ENCODE peak calls at places on chromosomes 6 and 20, in nine cellular contexts. U, Z, D, N, K, I, X, Y and S are unnamed samples.

GRCh38 chr6:140490086-140490485 is 1115.6 kb upstream of the CITED2 start:
- DNase-seq in U (no peak), Z (no peak), D (no peak), N (no peak), K (no peak), I (peak), X (no peak), Y (no peak), S (no peak)

GRCh38 chr6:23145801-23146200 is 576.4 kb downstream of the HDGFL1 start:
- DNase-seq in U (no peak), Z (no peak), D (peak), N (no peak), K (no peak), I (peak), X (no peak), Y (no peak), S (no peak)

GRCh38 chr6:54988576-54988975 is 142.0 kb downstream of the FAM83B start:
- DNase-seq in U (no peak), Z (no peak), D (no peak), N (no peak), K (no peak), I (no peak), X (no peak), Y (no peak), S (no peak)

GRCh38 chr6:291697-292505 is at the start of gene DUSP22:
- DNase-seq in U (peak), Z (peak), D (peak), N (peak), K (peak), I (peak), X (no peak), Y (no peak), S (peak)

GRCh38 chr6:27977387-27977786 is 20.3 kb downstream of the OR2B6 start:
- DNase-seq in U (no peak), Z (no peak), D (no peak), N (peak), K (no peak), I (no peak), X (no peak), Y (no peak), S (no peak)

GRCh38 chr20:32330555-32330897 is 27.6 kb upstream of the ASXL1 start:
- DNase-seq in U (no peak), Z (no peak), D (no peak), N (no peak), K (no peak), I (no peak), X (no peak), Y (no peak), S (no peak)

GRCh38 chr6:135351635-135352034 is 145.9 kb downstream of the AHI1 start:
- DNase-seq in U (no peak), Z (no peak), D (no peak), N (no peak), K (no peak), I (no peak), X (no peak), Y (no peak), S (no peak)

GRCh38 chr6:129593233-129593564 is 116.8 kb downstream of the ARHGAP18 start:
- DNase-seq in U (no peak), Z (no peak), D (no peak), N (no peak), K (no peak), I (peak), X (no peak), Y (no peak), S (no peak)

GRCh38 chr6:122128445-122128844 is 271.0 kb upstream of the HSF2 start:
- DNase-seq in U (no peak), Z (no peak), D (no peak), N (no peak), K (no peak), I (no peak), X (no peak), Y (no peak), S (no peak)

GRCh38 chr6:133350928-133351327 is 109.8 kb downstream of the EYA4 start:
- DNase-seq in U (no peak), Z (no peak), D (no peak), N (no peak), K (no peak), I (no peak), X (no peak), Y (no peak), S (no peak)

GRCh38 chr20:46350201-46350985 is 42.1 kb upstream of the CDH22 start:
- DNase-seq in U (peak), Z (no peak), D (peak), N (peak), K (peak), I (peak), X (peak), Y (no peak), S (peak)

GRCh38 chr6:166958926-166959861 is 2.8 kb upstream of the RNASET2 start:
- DNase-seq in U (no peak), Z (no peak), D (peak), N (no peak), K (no peak), I (no peak), X (no peak), Y (no peak), S (peak)

GRCh38 chr20:19540401-19540800 is 217.7 kb upstream of the RIN2 start:
- DNase-seq in U (no peak), Z (peak), D (no peak), N (no peak), K (no peak), I (no peak), X (no peak), Y (no peak), S (peak)

GRCh38 chr20:47319517-47320252 is 36.8 kb downstream of the ZMYND8 start:
- DNase-seq in U (no peak), Z (peak), D (peak), N (no peak), K (no peak), I (peak), X (no peak), Y (no peak), S (no peak)

GRCh38 chr6:168136001-168136400 is 57.0 kb upstream of the FRMD1 start:
- DNase-seq in U (no peak), Z (no peak), D (no peak), N (no peak), K (no peak), I (no peak), X (no peak), Y (no peak), S (no peak)

GRCh38 chr20:5433352-5433751 is 116.6 kb upstream of the PROKR2 start:
- DNase-seq in U (no peak), Z (peak), D (no peak), N (no peak), K (no peak), I (no peak), X (no peak), Y (no peak), S (no peak)

GRCh38 chr6:8436956-8437355 is 1.6 kb upstream of the SLC35B3 start:
- DNase-seq in U (no peak), Z (no peak), D (no peak), N (no peak), K (no peak), I (no peak), X (no peak), Y (no peak), S (no peak)

GRCh38 chr6:133128191-133128590 is 113.0 kb upstream of the EYA4 start:
- DNase-seq in U (no peak), Z (no peak), D (peak), N (no peak), K (no peak), I (no peak), X (no peak), Y (no peak), S (no peak)

GRCh38 chr20:62388839-62389600 is 2.1 kb downstream of the RPS21 start:
- DNase-seq in U (no peak), Z (no peak), D (no peak), N (no peak), K (no peak), I (no peak), X (no peak), Y (no peak), S (no peak)

GRCh38 chr6:164404802-164405488 is 904.5 kb downstream of the C6orf118 start:
- DNase-seq in U (no peak), Z (no peak), D (no peak), N (no peak), K (no peak), I (no peak), X (no peak), Y (no peak), S (no peak)

DNA sequence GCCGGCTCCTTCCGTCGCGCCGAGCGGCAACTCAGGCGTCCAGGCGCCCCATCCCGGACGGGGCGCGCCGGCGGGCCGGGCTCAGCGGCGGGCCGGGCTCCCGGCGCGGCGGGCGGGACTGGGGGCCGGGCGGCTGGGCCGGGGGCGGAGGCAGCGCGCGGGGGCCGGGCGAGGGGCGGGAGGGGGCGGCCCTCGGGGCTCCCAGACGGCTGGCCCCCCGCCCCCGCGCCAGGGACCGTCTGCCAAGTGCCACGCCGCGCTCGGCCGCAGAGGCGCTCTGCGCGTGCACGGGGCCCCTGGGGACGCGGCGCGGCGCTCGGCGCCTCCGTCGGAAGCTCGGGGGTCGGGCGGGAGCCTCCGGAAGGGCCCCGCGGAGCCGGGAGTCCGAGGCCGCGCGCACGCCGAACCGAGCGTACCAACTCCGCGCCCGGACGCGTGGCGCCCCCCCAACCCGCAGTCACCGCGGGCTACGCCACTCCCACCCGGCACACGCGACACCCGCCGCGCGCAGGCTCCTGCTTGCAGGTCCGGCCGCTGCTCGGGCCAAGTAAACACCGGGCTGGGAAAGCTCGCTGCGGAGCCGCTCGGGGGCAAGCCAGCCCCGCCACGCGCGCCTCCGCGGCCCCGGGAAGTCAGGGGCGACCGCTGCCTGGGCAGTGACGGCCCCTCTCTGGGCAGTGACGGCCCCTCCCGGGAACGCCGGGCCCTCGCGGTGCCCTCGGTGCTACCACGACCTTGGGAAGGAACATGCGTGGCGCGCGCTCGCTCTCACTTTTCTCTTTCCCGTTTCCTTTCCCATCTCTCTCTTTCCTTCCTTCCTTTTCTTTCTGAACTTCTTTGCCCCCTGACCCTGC is at the start of gene PREX1:
- DNase-seq in U (peak), Z (peak), D (peak), N (peak), K (peak), I (peak), X (no peak), Y (no peak), S (peak)
- TF ChIP-seq CTCF in U (peak), Z (no peak), D (no peak), N (no peak), K (no peak), I (no peak), X (no peak), Y (peak), S (no peak)

GRCh38 chr6:21664263-21665081 is 70.9 kb downstream of the SOX4 start:
- DNase-seq in U (peak), Z (no peak), D (peak), N (peak), K (peak), I (peak), X (no peak), Y (no peak), S (peak)
- TF ChIP-seq CTCF in U (no peak), Z (no peak), D (no peak), N (no peak), K (no peak), I (no peak), X (no peak), Y (no peak), S (no peak)

DNA sequence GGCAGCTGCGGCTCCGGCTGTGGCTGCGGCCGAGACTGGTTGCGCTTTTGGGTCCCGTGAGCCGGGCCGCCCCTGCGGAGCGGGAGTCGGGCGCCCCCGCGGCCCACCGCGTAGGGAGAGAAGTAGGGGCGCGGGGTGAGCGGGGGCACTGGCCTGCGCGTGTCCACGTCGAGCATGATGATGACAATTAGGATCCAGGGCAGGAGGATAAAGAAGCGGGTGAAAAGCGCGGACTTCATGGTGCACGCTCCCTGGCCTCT is 739 bp downstream of the B3GAT2 start:
- DNase-seq in U (no peak), Z (no peak), D (no peak), N (no peak), K (no peak), I (no peak), X (no peak), Y (no peak), S (no peak)
- TF ChIP-seq CTCF in U (no peak), Z (no peak), D (peak), N (peak), K (no peak), I (no peak), X (no peak), Y (no peak), S (peak)

GRCh38 chr20:9141916-9142315 is 73.0 kb downstream of the PLCB4 start:
- DNase-seq in U (no peak), Z (no peak), D (no peak), N (no peak), K (no peak), I (no peak), X (no peak), Y (no peak), S (no peak)
- TF ChIP-seq CTCF in U (no peak), Z (no peak), D (no peak), N (no peak), K (no peak), I (no peak), X (no peak), Y (no peak), S (no peak)

DNA sequence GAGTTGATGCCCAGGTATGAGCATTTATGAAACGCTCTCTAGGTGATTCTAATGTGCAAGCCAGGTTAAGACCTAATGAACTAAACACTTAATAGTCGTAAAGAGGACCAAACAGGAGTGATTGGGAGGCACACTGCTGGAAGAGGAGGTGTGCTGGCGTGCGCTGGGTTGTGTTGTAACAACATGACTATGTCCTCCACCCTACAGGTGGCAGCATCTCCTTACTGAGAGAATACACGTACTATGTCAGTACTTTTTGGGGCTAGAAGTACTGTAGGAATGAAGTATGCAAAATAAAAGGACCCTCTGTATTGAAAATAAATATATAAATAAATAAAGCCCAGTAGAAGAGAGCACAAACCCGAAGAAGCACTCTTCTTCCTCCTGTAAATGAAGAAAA is 11.9 kb downstream of the C6orf89 start:
- DNase-seq in U (no peak), Z (no peak), D (no peak), N (no peak), K (peak), I (peak), X (no peak), Y (no peak), S (peak)
- TF ChIP-seq CTCF in U (no peak), Z (no peak), D (peak), N (no peak), K (no peak), I (peak), X (no peak), Y (no peak), S (peak)

GRCh38 chr20:35739294-35740163 is 2.5 kb downstream of the RBM39 start:
- DNase-seq in U (no peak), Z (no peak), D (peak), N (no peak), K (peak), I (peak), X (no peak), Y (no peak), S (no peak)

GRCh38 chr20:35738410-35739179 is 3.5 kb downstream of the RBM39 start:
- DNase-seq in U (no peak), Z (no peak), D (no peak), N (no peak), K (no peak), I (no peak), X (no peak), Y (no peak), S (no peak)

GRCh38 chr20:35742741-35743523 is 872 bp upstream of the RBM39 start:
- DNase-seq in U (peak), Z (no peak), D (peak), N (no peak), K (peak), I (no peak), X (no peak), Y (no peak), S (no peak)

GRCh38 chr20:35743693-35744491 is 1.8 kb upstream of the RBM39 start:
- DNase-seq in U (no peak), Z (no peak), D (no peak), N (no peak), K (peak), I (no peak), X (no peak), Y (no peak), S (peak)

DNA sequence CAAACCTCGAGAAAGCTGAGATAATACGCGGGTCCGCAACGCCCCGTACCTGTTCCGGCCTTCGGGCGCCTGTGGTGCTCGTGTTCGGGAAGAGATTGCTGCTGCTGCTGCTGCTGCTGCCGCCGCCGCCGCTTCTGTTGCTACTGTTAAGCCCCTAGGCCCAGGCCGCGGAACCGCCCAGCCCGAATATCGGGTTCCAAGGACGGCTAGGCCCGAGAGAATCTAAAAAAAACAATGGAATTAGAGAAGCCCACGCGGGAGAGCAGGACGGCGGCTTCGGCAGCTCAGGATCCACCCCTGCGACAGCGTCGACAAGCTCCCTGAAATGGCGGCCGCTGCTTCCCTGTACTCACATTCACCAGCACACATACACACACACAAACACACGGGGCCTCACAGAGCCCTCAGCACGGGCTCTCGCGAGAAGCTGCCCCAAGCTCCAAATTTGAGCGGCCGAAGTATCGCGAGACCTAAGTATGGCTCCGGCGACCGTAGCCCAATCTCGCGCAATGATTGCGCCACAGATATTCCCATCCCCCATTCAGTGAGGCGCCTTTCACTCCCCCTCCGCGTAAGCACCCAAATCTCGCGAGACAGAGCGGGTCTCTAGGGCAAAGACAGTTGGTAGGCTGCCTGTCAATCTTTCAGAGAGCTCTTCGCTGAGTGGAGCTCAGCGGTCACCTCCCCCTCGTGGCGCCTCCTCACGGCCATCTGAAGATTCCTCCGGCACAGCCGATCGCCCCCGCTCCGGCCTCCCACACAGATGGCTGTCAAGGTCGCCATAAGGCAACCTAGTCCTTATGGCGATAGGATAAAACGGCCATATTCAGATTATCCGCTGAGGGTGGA is at the start of gene RBM39:
- DNase-seq in U (peak), Z (peak), D (peak), N (peak), K (peak), I (peak), X (peak), Y (peak), S (peak)
- TF ChIP-seq CTCF in U (peak), Z (peak), D (peak), N (peak), K (no peak), I (peak), X (peak), Y (peak), S (no peak)

DNA sequence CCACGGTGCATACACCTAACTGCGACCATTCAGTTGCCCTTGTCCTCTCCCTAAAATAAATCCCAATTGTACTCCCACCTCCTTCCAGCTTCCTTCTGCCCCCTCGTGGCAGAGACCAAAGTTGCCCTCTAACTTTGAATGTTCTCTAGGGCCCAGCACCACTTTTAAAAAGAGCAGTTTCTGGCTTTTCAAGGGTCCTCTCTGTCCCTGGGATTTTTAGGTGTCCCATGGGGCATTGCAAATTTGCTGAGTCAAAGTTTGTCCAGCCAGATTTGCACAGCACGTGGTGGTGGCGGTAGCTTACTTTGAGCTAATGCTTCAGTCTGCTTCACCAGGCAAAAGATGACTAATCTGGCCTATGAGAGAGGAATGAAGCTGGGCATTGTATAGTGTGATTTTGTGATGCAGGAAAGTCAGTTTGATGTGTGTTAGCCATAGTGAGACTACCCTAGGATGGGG is 100.2 kb downstream of the PERP start:
- DNase-seq in U (peak), Z (no peak), D (peak), N (peak), K (peak), I (peak), X (no peak), Y (no peak), S (peak)
- TF ChIP-seq CTCF in U (peak), Z (no peak), D (peak), N (peak), K (peak), I (peak), X (peak), Y (peak), S (peak)

GRCh38 chr6:19771753-19772336 is 65.3 kb upstream of the ID4 start:
- DNase-seq in U (no peak), Z (no peak), D (no peak), N (no peak), K (no peak), I (peak), X (peak), Y (no peak), S (no peak)

GRCh38 chr6:19772891-19773290 is 64.3 kb upstream of the ID4 start:
- DNase-seq in U (no peak), Z (no peak), D (no peak), N (no peak), K (no peak), I (no peak), X (no peak), Y (no peak), S (no peak)
- TF ChIP-seq CTCF in U (no peak), Z (no peak), D (peak), N (no peak), K (no peak), I (no peak), X (no peak), Y (no peak), S (no peak)